ENCODE peak calls at places on chromosomes 6 and 20, in ten cellular contexts. I is suprapubic skin, A is body of pancreas, B is heart left ventricle, D is uterus, U is IMR-90, H is erythroblast, L is HCT116, X is ovary, E is transverse colon. K is an unnamed sample.

GRCh38 chr6:128492386-128492785 is 28.0 kb downstream of the PTPRK start:
- DNase-seq in H (no peak), B (no peak), X (no peak), A (peak), L (no peak), I (no peak), E (no peak), U (peak), D (no peak), K (no peak)

GRCh38 chr20:35743693-35744491 is 1.8 kb upstream of the RBM39 start:
- DNase-seq in X (peak), A (no peak), I (no peak), B (no peak), U (peak), E (no peak), L (no peak), D (no peak), H (peak), K (peak)

GRCh38 chr6:167073679-167074274 is 49.1 kb upstream of the CCR6 start:
- DNase-seq in U (no peak), L (no peak), A (no peak), H (no peak), B (no peak), I (no peak), X (no peak), E (no peak), D (no peak), K (no peak)

GRCh38 chr6:123962508-123962907 is 158.8 kb downstream of the NKAIN2 start:
- DNase-seq in D (no peak), L (no peak), E (peak), X (no peak), I (no peak), A (peak), B (peak), H (no peak), U (no peak), K (no peak)

GRCh38 chr6:33392168-33392947 is 735 bp downstream of the KIFC1 start:
- DNase-seq in D (no peak), E (no peak), L (no peak), X (no peak), U (peak), I (no peak), B (no peak), A (no peak), H (peak), K (no peak)

GRCh38 chr20:9375221-9375681 is 139.1 kb upstream of the LAMP5 start:
- DNase-seq in B (no peak), D (no peak), U (peak), I (no peak), X (no peak), L (no peak), E (no peak), H (no peak), A (no peak), K (no peak)

GRCh38 chr20:57450419-57450818 is 59.2 kb downstream of the RBM38 start:
- DNase-seq in A (no peak), D (no peak), H (peak), X (no peak), E (peak), B (peak), I (no peak), U (peak), L (no peak), K (peak)

GRCh38 chr6:170100046-170100445 is 190.8 kb downstream of the DLL1 start:
- DNase-seq in D (peak), H (no peak), I (no peak), E (no peak), L (no peak), A (no peak), X (peak), U (no peak), B (peak), K (peak)

GRCh38 chr6:33430991-33431879 is 11.4 kb downstream of the SYNGAP1 start:
- DNase-seq in X (peak), E (peak), B (no peak), L (no peak), D (peak), I (no peak), A (no peak), H (peak), U (peak), K (peak)

GRCh38 chr6:111263837-111264236 is 176.5 kb downstream of the SLC16A10 start:
- DNase-seq in E (no peak), A (no peak), L (peak), I (no peak), D (no peak), H (peak), U (peak), X (no peak), B (no peak), K (no peak)

GRCh38 chr6:148577687-148578488 is 168.9 kb upstream of the UST start:
- DNase-seq in A (peak), B (peak), L (peak), I (peak), X (peak), U (peak), E (peak), H (peak), D (peak), K (peak)

GRCh38 chr20:22070546-22070945 is 365.1 kb downstream of the PAX1 start:
- DNase-seq in U (no peak), A (no peak), D (peak), L (no peak), E (peak), H (no peak), X (no peak), I (no peak), B (peak), K (no peak)

GRCh38 chr6:151014404-151015150 is 149.1 kb downstream of the MTHFD1L start:
- DNase-seq in E (peak), I (peak), A (peak), H (peak), L (peak), B (peak), D (peak), X (peak), U (peak), K (peak)

GRCh38 chr6:111843347-111844147 is 29.7 kb downstream of the FYN start:
- DNase-seq in D (no peak), U (no peak), I (no peak), X (no peak), B (no peak), H (peak), A (no peak), E (peak), L (no peak), K (no peak)

GRCh38 chr20:10059006-10059405 is 24.2 kb downstream of the ANKEF1 start:
- DNase-seq in A (no peak), X (no peak), L (no peak), U (no peak), H (no peak), B (no peak), E (no peak), D (no peak), I (no peak), K (no peak)

GRCh38 chr6:43276180-43277082 is 21.6 kb upstream of the SLC22A7 start:
- DNase-seq in L (no peak), B (peak), X (no peak), A (no peak), E (peak), D (no peak), U (no peak), I (no peak), H (no peak), K (no peak)

GRCh38 chr6:24761193-24761835 is 13.4 kb upstream of the GMNN start:
- DNase-seq in I (no peak), A (no peak), X (no peak), B (no peak), E (peak), U (no peak), H (peak), D (no peak), L (no peak), K (no peak)

GRCh38 chr6:160355001-160355400 is 6.8 kb downstream of the SLC22A3 start:
- DNase-seq in B (no peak), H (no peak), E (no peak), D (no peak), I (no peak), L (no peak), X (no peak), A (no peak), U (no peak), K (no peak)

GRCh38 chr20:38304845-38305447 is 990 bp downstream of the BPI start:
- DNase-seq in A (no peak), U (peak), I (no peak), D (no peak), L (peak), H (peak), E (no peak), B (no peak), X (peak), K (no peak)

GRCh38 chr20:6765469-6766058 is 1.9 kb upstream of the BMP2 start:
- DNase-seq in D (no peak), H (peak), E (no peak), U (peak), X (no peak), A (no peak), B (no peak), I (no peak), L (peak), K (no peak)

GRCh38 chr6:63644668-63645326 is 9.2 kb downstream of the PHF3 start:
- DNase-seq in L (no peak), H (no peak), X (peak), A (no peak), D (no peak), B (no peak), I (no peak), E (no peak), U (no peak), K (no peak)

GRCh38 chr6:90131614-90132423 is 164.8 kb downstream of the BACH2 start:
- DNase-seq in I (peak), U (peak), E (no peak), H (no peak), L (no peak), X (no peak), D (peak), A (no peak), B (no peak), K (peak)

GRCh38 chr6:107657373-107657754 is 166.7 kb downstream of the SCML4 start:
- DNase-seq in L (no peak), H (no peak), E (no peak), I (no peak), D (no peak), A (no peak), X (no peak), B (no peak), U (no peak), K (no peak)

GRCh38 chr6:41675992-41676391 is 37.7 kb downstream of the MDFI start:
- DNase-seq in D (no peak), A (no peak), U (no peak), B (no peak), E (no peak), X (no peak), L (no peak), H (no peak), I (no peak), K (no peak)

GRCh38 chr6:107690546-107690863 is 133.6 kb downstream of the SCML4 start:
- DNase-seq in L (no peak), E (no peak), I (no peak), B (no peak), H (no peak), U (no peak), D (no peak), X (no peak), A (no peak), K (no peak)

GRCh38 chr6:53333439-53334408 is 15.0 kb downstream of the ELOVL5 start:
- DNase-seq in D (no peak), I (no peak), L (no peak), H (no peak), X (no peak), E (no peak), B (no peak), U (no peak), A (no peak), K (no peak)

GRCh38 chr6:138691595-138692057 is 81.9 kb upstream of the CCDC28A start:
- DNase-seq in L (peak), H (no peak), I (no peak), X (no peak), U (peak), D (no peak), B (no peak), E (no peak), A (peak), K (no peak)

GRCh38 chr6:105879902-105880547 is 206.1 kb upstream of the PRDM1 start:
- DNase-seq in L (no peak), A (no peak), H (no peak), I (no peak), E (peak), U (no peak), X (no peak), B (no peak), D (peak), K (peak)

GRCh38 chr6:109002100-109002697 is 92.4 kb downstream of the SESN1 start:
- DNase-seq in H (no peak), I (no peak), X (no peak), A (no peak), U (peak), B (no peak), D (no peak), E (no peak), L (no peak), K (no peak)

GRCh38 chr20:8152847-8153246 is 20.8 kb downstream of the PLCB1 start:
- DNase-seq in U (no peak), I (no peak), X (no peak), H (no peak), B (no peak), D (no peak), A (no peak), L (no peak), E (no peak), K (no peak)

GRCh38 chr20:63979549-63980316 is at the start of gene SAMD10:
- DNase-seq in I (peak), B (peak), H (peak), L (no peak), X (peak), D (peak), A (peak), E (peak), U (peak), K (no peak)

GRCh38 chr20:50953821-50954220 is 4.5 kb downstream of the DPM1 start:
- DNase-seq in L (no peak), U (no peak), D (no peak), E (no peak), I (no peak), A (no peak), X (no peak), H (no peak), B (no peak), K (no peak)

GRCh38 chr20:50957276-50957675 is 1.1 kb downstream of the DPM1 start:
- DNase-seq in L (no peak), D (no peak), U (no peak), A (no peak), E (no peak), I (no peak), H (peak), X (no peak), B (no peak), K (no peak)

GRCh38 chr20:50958733-50959542 is at the start of gene MOCS3:
- DNase-seq in H (peak), E (peak), X (peak), L (peak), D (peak), B (peak), U (peak), I (peak), A (peak), K (peak)

GRCh38 chr20:50959543-50960126 is 1.0 kb downstream of the MOCS3 start:
- DNase-seq in L (no peak), U (no peak), A (no peak), X (no peak), D (no peak), E (no peak), B (no peak), I (no peak), H (no peak), K (no peak)

GRCh38 chr20:50957798-50958732 is at the start of gene DPM1:
- DNase-seq in E (peak), U (peak), D (peak), H (peak), X (peak), B (peak), L (no peak), I (peak), A (peak), K (peak)
- TF ChIP-seq POLR2A in E (peak), U (peak), D (peak), H (peak), X (peak), B (no peak), L (peak), I (peak), A (peak), K (peak)

GRCh38 chr20:36861625-36861874 is 14.4 kb upstream of the TLDC2 start:
- DNase-seq in U (no peak), L (no peak), H (no peak), E (no peak), A (no peak), I (no peak), X (no peak), D (no peak), B (no peak), K (peak)

GRCh38 chr20:36860339-36860738 is 15.6 kb upstream of the TLDC2 start:
- DNase-seq in B (no peak), I (no peak), U (peak), X (no peak), D (no peak), L (no peak), A (no peak), H (no peak), E (no peak), K (no peak)

GRCh38 chr20:36860811-36861624 is 14.9 kb upstream of the TLDC2 start:
- DNase-seq in D (no peak), E (no peak), B (no peak), H (no peak), I (no peak), U (no peak), A (no peak), L (no peak), X (no peak), K (no peak)

GRCh38 chr20:36862857-36863668 is 12.9 kb upstream of the TLDC2 start:
- DNase-seq in H (peak), I (no peak), B (peak), D (no peak), A (peak), U (no peak), L (no peak), E (no peak), X (peak), K (no peak)

DNA sequence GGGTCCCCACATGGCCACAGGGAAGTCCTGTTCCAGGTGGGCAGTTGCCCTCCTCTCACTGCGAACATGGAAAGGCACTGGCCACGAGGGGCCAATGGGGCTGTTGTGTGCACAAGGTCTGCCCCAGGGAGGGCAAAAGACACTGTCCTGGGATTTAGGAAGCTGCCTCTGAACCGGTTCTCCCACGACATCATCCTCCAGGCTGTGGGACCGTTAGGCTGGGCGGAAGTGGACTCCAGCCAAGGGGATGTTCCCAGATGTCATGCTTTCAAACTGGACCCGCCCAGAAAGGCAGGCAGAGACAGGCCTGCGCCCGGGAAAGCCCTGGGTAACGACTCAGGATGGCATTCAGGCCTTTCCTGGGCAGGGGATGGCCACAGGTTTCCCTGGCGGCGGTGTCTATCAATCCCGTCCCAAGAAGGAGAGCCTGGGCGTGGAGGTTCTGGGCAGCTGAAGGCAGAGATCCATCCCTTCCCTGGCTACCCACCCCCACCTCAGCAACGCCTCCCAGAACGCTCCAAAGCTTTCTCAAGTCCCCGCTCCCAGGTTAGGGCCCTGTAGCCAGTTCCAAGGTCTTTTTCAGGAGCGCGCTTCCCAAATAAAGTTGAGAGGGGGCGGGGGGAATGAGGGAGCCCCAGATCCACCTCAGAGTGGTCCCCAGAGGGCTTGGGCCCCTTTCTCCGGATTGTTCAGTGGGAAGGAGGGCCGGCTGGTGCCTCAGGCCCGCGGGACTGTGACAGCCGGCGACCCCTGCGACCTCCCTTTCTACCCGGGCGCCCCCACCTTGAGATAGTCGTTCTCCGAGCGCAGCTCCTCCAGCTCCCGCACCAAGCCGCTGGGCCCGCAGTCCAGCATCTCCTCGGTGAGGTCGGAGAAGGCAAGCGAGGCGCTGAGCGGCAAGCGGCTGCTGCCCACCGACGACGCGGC is 13.8 kb upstream of the TLDC2 start:
- DNase-seq in L (peak), B (peak), D (peak), H (no peak), U (peak), I (peak), A (peak), X (peak), E (peak), K (peak)
- TF ChIP-seq POLR2A in L (peak), B (no peak), D (peak), H (peak), U (peak), I (peak), A (no peak), X (peak), E (peak), K (peak)

GRCh38 chr20:45952861-45953260 is 18.4 kb downstream of the PCIF1 start:
- DNase-seq in L (no peak), X (no peak), E (no peak), I (no peak), D (no peak), H (no peak), U (no peak), B (no peak), A (no peak), K (no peak)
- TF ChIP-seq POLR2A in L (no peak), X (no peak), E (no peak), I (no peak), D (no peak), H (no peak), U (no peak), B (no peak), A (no peak), K (no peak)

DNA sequence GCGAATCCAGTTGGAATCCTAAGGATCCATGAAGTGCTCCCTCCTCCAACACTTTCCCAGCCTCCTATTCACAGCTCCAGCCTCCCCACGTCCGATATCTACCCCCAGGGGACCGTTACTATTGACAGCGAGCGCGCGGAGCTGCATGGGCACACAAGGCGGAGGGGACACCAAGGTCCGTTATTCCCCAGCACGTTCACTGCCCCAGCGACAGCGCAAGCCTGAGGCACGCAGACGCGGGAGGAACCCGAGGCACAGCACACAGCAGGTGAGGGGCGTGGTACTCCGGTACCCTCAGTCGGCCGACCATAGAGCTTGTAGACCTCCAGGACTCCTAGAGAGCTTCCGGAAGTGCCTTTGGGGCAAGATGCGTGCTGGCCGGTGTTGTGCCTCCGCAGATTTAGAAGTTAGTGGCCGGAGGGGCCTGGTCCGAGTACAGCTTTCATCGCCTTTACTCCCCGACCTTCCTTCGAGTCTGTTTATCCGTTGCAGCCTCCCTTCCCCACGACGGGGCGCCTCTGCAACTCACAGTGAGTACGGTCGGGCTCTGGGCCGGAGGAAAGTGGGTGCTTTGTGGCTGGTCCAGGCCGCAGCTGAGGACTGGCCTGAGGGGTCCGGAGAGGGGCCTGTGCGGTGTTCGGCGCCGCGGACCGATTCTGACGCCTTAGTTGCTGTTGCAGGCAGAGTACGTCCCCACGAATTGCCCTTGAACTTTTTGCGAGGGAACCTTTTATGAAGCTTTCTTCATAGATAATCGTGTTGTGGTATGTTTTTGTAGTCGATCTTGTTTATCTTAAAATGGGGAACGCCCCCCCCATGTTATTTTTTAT is at the start of gene ZKSCAN8:
- DNase-seq in B (peak), L (peak), D (peak), A (peak), U (peak), H (peak), E (peak), I (peak), X (peak), K (peak)
- TF ChIP-seq POLR2A in B (no peak), L (peak), D (no peak), A (no peak), U (peak), H (peak), E (peak), I (peak), X (peak), K (peak)

GRCh38 chr20:54170026-54170471 is 3.7 kb downstream of the CYP24A1 start:
- DNase-seq in X (no peak), I (no peak), B (no peak), U (no peak), H (no peak), E (no peak), L (no peak), A (no peak), D (no peak), K (no peak)
- TF ChIP-seq POLR2A in X (no peak), I (no peak), B (no peak), U (no peak), H (no peak), E (no peak), L (peak), A (no peak), D (no peak), K (no peak)